ENCODE peak calls at places on chromosomes 7 and 10, in five cellular contexts. D, N, K, Q and S are unnamed samples.

GRCh38 chr10:17768506-17768905 is 16.5 kb downstream of the TMEM236 start:
- DNase-seq in N (no peak), Q (no peak), D (no peak), K (no peak), S (no peak)

GRCh38 chr7:80764132-80764531 is 125.7 kb downstream of the CD36 start:
- DNase-seq in N (no peak), K (no peak), Q (no peak), D (no peak), S (no peak)

GRCh38 chr10:102775973-102776669 is 32.4 kb downstream of the WBP1L start:
- DNase-seq in Q (no peak), N (peak), D (peak), K (peak), S (peak)

GRCh38 chr10:21926949-21927348 is 76.6 kb downstream of the DNAJC1 start:
- DNase-seq in N (peak), K (no peak), D (peak), Q (peak), S (no peak)

GRCh38 chr10:37489658-37490003 is 364.2 kb downstream of the ANKRD30A start:
- DNase-seq in K (no peak), Q (no peak), D (no peak), N (no peak), S (no peak)

GRCh38 chr7:25124485-25125136 is 449 bp downstream of the CYCS start:
- DNase-seq in K (no peak), D (no peak), Q (peak), N (no peak), S (peak)

GRCh38 chr7:81002471-81002870 is 83.6 kb upstream of the SEMA3C start:
- DNase-seq in N (no peak), K (no peak), D (no peak), Q (no peak), S (no peak)

GRCh38 chr7:131948434-131949053 is 392.1 kb upstream of the PODXL start:
- DNase-seq in K (peak), D (no peak), Q (peak), N (peak), S (peak)

GRCh38 chr10:77873558-77874380 is 52.8 kb downstream of the DLG5 start:
- DNase-seq in N (peak), Q (peak), K (peak), D (peak), S (no peak)

GRCh38 chr7:40843338-40844026 is 708.7 kb downstream of the SUGCT start:
- DNase-seq in K (no peak), Q (no peak), D (no peak), N (no peak), S (no peak)

GRCh38 chr10:67763499-67764011 is 67.6 kb upstream of the CTNNA3 start:
- DNase-seq in D (peak), K (peak), Q (peak), N (peak), S (peak)

GRCh38 chr10:44393051-44393630 is 8.2 kb upstream of the CXCL12 start:
- DNase-seq in K (no peak), D (no peak), Q (no peak), N (peak), S (no peak)

GRCh38 chr10:47383254-47384147 is 592 bp downstream of the ZNF488 start:
- DNase-seq in N (no peak), K (no peak), D (no peak), Q (peak), S (peak)

GRCh38 chr10:3231951-3232730 is 59.6 kb upstream of the PITRM1 start:
- DNase-seq in K (no peak), N (no peak), D (no peak), Q (no peak), S (no peak)

GRCh38 chr7:48285365-48285764 is 114.1 kb downstream of the ABCA13 start:
- DNase-seq in N (no peak), Q (no peak), K (no peak), D (no peak), S (no peak)

GRCh38 chr10:132709471-132709951 is 76.4 kb downstream of the NKX6-2 start:
- DNase-seq in N (no peak), D (no peak), K (no peak), Q (no peak), S (no peak)

GRCh38 chr7:28419717-28420116 is 7.4 kb downstream of the CREB5 start:
- DNase-seq in D (peak), N (no peak), Q (no peak), K (no peak), S (no peak)

GRCh38 chr7:110539216-110539615 is 551.7 kb upstream of the LRRN3 start:
- DNase-seq in D (no peak), Q (no peak), N (peak), K (no peak), S (no peak)

GRCh38 chr7:34036069-34036920 is 131.0 kb downstream of the BMPER start:
- DNase-seq in D (no peak), N (peak), Q (peak), K (peak), S (no peak)

GRCh38 chr7:2982831-2983230 is 60.8 kb downstream of the CARD11 start:
- DNase-seq in Q (no peak), K (no peak), D (no peak), N (no peak), S (no peak)

GRCh38 chr10:76883596-76883995 is 754.0 kb downstream of the KCNMA1 start:
- DNase-seq in Q (no peak), N (no peak), K (no peak), D (no peak), S (no peak)

GRCh38 chr10:86668297-86669165 is at the start of gene LDB3:
- DNase-seq in N (peak), D (no peak), Q (peak), K (peak), S (no peak)

GRCh38 chr7:47147213-47147631 is 434.7 kb downstream of the TNS3 start:
- DNase-seq in D (no peak), N (peak), K (no peak), Q (no peak), S (no peak)

GRCh38 chr7:7820409-7820808 is 102.0 kb upstream of the RPA3 start:
- DNase-seq in K (no peak), Q (no peak), N (no peak), D (no peak), S (no peak)

GRCh38 chr7:7817748-7818147 is 99.3 kb upstream of the RPA3 start:
- DNase-seq in D (no peak), N (no peak), Q (no peak), K (no peak), S (no peak)

GRCh38 chr7:7821517-7821916 is 103.1 kb upstream of the RPA3 start:
- DNase-seq in D (no peak), N (no peak), Q (no peak), K (no peak), S (no peak)

GRCh38 chr7:7819442-7820247 is 101.2 kb upstream of the RPA3 start:
- DNase-seq in K (no peak), D (no peak), Q (no peak), N (no peak), S (no peak)

DNA sequence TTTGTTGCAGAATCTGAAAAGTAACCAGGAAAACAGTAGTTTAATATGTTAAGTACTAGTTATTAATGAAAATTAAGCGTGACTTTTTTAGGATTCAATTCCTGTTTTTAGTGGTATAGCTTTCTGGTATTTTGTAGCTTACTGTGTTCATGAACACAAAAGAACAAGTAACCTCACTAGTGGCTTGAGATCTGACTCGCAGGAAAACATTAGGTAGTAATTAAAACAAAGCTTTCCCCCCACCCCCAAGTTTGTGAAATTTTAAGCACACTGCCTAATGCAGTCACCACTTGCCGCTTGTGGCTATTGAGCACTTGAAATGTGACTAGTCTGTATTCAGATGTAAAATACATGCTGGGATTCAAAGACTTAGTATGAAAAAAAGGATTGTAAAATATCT is 102.5 kb upstream of the RPA3 start:
- DNase-seq in N (no peak), K (no peak), Q (no peak), D (no peak), S (no peak)
- H3K4me3 ChIP-seq in N (no peak), K (no peak), Q (no peak), D (no peak), S (no peak)

GRCh38 chr10:72108811-72109618 is 20.7 kb upstream of the SPOCK2 start:
- DNase-seq in K (no peak), Q (peak), D (no peak), N (no peak), S (no peak)
- H3K4me3 ChIP-seq in K (no peak), Q (no peak), D (no peak), N (no peak), S (no peak)

DNA sequence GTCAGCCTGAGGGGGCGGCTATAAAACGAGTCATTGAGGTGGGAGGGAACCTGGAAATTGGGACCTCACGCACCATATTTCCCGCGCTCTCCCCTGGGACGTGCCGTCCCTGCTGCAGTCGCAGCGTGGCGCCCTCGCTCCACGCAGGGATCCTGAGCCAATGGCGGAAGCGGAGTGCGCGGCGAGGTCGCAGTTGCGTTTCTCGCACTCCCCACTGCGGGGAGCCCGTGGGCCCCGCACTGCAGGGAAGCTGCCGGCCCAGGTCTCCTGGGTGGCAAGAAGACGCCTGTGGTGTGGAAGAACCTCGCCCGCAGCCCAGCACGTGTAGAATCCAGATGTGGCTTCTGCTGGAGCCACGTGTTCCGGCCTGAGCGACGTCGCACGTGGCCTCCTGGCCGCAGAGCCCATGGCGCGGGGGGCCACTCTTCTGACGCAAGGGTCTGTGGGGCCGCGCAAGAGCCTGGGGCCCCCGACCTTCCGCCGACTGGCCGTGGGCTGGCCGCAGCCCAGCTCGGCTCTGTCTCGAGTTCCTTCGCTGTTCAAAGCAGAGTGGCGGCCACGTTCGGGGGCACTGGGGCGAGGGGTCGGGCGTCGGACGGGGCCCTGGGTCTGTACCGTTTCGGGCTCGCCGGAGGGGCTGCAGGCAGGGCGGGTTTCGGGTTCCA is 26.4 kb downstream of the HIF1AN start:
- DNase-seq in N (peak), D (no peak), Q (peak), K (peak), S (peak)
- H3K4me3 ChIP-seq in N (no peak), D (no peak), Q (no peak), K (peak), S (no peak)

GRCh38 chr7:130140551-130141160 is 64.5 kb downstream of the TMEM209 start:
- DNase-seq in K (no peak), D (no peak), Q (no peak), N (no peak), S (no peak)
- H3K4me3 ChIP-seq in K (peak), D (no peak), Q (no peak), N (no peak), S (no peak)

DNA sequence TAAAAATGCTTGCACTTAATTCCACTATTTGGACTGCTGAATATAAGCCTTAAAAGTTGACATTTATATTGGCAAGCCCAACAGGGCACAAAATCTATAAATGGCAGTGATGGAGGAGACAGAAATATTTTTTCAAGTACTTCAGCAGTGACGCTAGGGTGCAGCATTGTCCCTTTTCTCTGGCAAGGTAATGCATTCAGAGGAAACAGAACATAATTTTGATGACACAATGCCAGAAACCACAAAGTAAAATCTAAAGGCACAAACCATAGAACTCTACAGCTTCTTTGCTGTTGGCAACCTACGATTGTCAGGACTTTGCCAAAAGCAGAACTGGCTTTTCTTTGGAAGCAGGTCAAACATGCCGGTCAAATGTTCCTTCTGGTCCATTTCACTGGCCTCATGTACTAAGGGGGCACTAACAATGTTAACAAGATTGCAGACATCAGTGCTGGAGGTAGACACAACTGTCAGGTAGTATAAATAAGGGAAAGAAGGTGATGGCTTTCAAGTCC is 30.9 kb upstream of the FAM133B start:
- DNase-seq in Q (peak), K (peak), N (peak), D (peak), S (no peak)
- H3K4me3 ChIP-seq in Q (no peak), K (no peak), N (no peak), D (no peak), S (no peak)

GRCh38 chr10:19958787-19959186 is 142.6 kb downstream of the PLXDC2 start:
- DNase-seq in Q (no peak), N (no peak), K (no peak), D (no peak), S (no peak)
- H3K4me3 ChIP-seq in Q (no peak), N (no peak), K (no peak), D (no peak), S (no peak)

GRCh38 chr7:50312589-50313162 is 8.2 kb downstream of the IKZF1 start:
- DNase-seq in D (no peak), K (no peak), N (no peak), Q (no peak), S (no peak)
- H3K4me3 ChIP-seq in D (no peak), K (no peak), N (no peak), Q (no peak), S (no peak)

DNA sequence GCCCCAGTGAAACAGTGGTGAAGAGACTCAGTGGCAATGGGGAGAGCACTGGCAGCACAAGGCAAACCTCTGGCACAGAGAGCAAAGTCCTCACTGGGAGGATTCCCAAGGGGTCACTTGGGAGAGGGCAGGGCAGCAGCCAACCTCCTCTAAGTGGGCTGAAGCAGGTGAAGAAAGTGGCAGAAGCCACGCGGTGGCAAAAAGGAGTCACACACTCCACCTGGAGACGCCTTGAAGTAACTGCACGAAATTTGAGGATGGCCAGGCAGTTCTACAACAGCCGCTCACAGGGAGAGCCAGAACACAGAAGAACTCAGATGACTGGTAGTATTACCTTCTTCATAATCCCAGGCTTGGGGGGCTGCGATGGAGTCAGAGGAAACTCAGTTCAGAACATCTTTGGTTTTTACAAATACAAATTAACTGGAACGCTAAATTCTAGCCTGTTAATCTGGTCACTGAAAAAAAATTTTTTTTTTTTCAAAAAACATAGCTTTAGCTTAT is 603 bp upstream of the IL6 start:
- DNase-seq in Q (peak), N (peak), K (peak), D (peak), S (no peak)
- H3K4me3 ChIP-seq in Q (peak), N (no peak), K (peak), D (no peak), S (no peak)

DNA sequence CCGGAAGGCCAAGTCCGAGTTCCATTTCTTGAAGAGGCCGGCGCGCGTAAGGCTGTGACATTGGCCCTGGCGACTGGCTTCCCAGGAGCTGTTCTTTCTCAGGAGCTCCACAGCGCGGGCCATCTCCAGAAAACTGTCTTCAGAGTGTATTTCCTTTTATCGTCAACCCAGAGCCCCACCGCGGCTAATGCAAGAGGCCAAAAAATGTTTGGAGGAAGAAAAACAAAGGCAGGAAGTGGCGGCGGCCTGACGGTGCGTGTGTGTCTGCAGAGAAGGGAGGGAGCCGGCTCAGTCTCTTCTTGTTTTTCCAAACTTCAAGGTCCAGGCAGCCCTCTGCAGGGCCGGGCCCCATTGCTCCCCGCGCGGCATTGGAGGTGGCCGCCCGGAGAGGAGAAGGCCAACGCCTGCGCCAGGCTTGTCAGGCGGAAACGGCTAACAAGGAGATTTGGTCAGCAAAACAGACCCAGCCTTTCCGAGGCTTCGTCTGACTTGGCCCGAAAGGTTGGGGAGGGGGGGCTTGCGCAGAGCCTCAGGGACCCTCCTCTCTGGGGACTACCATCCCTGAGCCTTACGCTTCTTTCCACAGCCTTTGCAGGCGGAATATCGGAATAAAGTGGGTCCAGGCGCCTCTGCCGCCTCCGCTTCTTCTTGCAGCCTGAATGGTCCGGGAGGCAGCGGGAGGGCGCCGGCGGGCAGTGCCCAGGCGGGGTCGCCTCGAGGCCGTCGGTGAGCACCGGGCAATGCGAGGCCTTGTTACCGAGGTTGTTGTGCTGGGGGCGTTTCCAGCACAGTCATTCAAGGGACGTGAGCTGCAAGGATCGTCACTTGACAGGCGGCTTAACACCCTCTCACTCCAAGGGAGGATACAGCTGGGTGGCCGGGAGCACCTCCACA is 3.9 kb upstream of the HOXA11 start:
- DNase-seq in K (no peak), N (no peak), D (no peak), Q (no peak), S (no peak)
- H3K4me3 ChIP-seq in K (peak), N (peak), D (no peak), Q (no peak), S (no peak)